ENCODE peak calls at places on chromosomes 5 and 9, in eight cellular contexts. B is SJSA1; K is stimulated activated CD8-positive, alpha-beta memory T cell treated with anti-CD3 and anti-CD28 coated beads, Interleukin-4, amount 100 ng/mL, for 4 hours; W is myocyte; Q is fibroblast of mammary gland; S is HT1080; J is stimulated activated CD4-positive, alpha-beta T cell treated with anti-CD3 and anti-CD28 coated beads, Interleukin-2, amount 100 ng/mL, for 4 hours; Z is brain pericyte. F is an unnamed sample.

GRCh38 chr5:153827407-153827806 is 211.3 kb downstream of the FAM114A2 start:
- DNase-seq in B (no peak), K (no peak), W (peak; percentile 66), Q (peak; percentile 32), S (no peak), J (no peak), Z (no peak), F (no peak)

GRCh38 chr5:56367752-56368151 is 134.6 kb upstream of the ANKRD55 start:
- DNase-seq in B (no peak), K (no peak), W (no peak), Q (no peak), S (no peak), J (no peak), Z (no peak), F (no peak)

GRCh38 chr9:72565535-72565934 is 44.1 kb downstream of the TMC1 start:
- DNase-seq in B (no peak), K (no peak), W (no peak), Q (no peak), S (no peak), J (no peak), Z (no peak), F (no peak)

GRCh38 chr5:179763215-179763945 is 30.4 kb upstream of the LTC4S start:
- DNase-seq in B (peak; percentile 79), K (no peak), W (peak; percentile 73), Q (peak; percentile 84), S (peak; percentile 76), J (peak; percentile 28), Z (no peak), F (peak; percentile 75)

GRCh38 chr5:58074717-58075116 is 385.2 kb downstream of the PLK2 start:
- DNase-seq in B (no peak), K (no peak), W (no peak), Q (no peak), S (no peak), J (no peak), Z (no peak), F (no peak)

GRCh38 chr5:172076783-172077244 is 70.4 kb upstream of the FBXW11 start:
- DNase-seq in B (no peak), K (no peak), W (no peak), Q (peak; percentile 60), S (no peak), J (no peak), Z (no peak), F (no peak)

GRCh38 chr5:129440424-129440823 is 19.7 kb upstream of the ADAMTS19 start:
- DNase-seq in B (no peak), K (no peak), W (no peak), Q (no peak), S (no peak), J (no peak), Z (no peak), F (no peak)

GRCh38 chr9:21711504-21711903 is 90.9 kb upstream of the MTAP start:
- DNase-seq in B (no peak), K (no peak), W (no peak), Q (peak; percentile 58), S (peak; percentile 59), J (no peak), Z (no peak), F (no peak)

GRCh38 chr9:8696536-8696935 is 897.0 kb upstream of the DMAC1 start:
- DNase-seq in B (no peak), K (no peak), W (no peak), Q (no peak), S (no peak), J (no peak), Z (no peak), F (no peak)

GRCh38 chr5:142017832-142018427 is 5.1 kb upstream of the GNPDA1 start:
- DNase-seq in B (no peak), K (no peak), W (peak; percentile 90), Q (peak; percentile 53), S (peak; percentile 55), J (no peak), Z (no peak), F (no peak)

GRCh38 chr9:25691786-25692185 is 13.5 kb upstream of the TUSC1 start:
- DNase-seq in B (no peak), K (no peak), W (no peak), Q (no peak), S (no peak), J (no peak), Z (no peak), F (no peak)

GRCh38 chr5:137666109-137666850 is 69.6 kb downstream of the KLHL3 start:
- DNase-seq in B (no peak), K (no peak), W (peak; percentile 69), Q (peak; percentile 21), S (no peak), J (no peak), Z (no peak), F (no peak)

GRCh38 chr9:14260101-14260500 is 53.8 kb downstream of the NFIB start:
- DNase-seq in B (no peak), K (no peak), W (no peak), Q (peak; percentile 66), S (no peak), J (no peak), Z (no peak), F (no peak)

GRCh38 chr9:14271078-14271673 is 42.8 kb downstream of the NFIB start:
- DNase-seq in B (peak; percentile 54), K (no peak), W (peak; percentile 69), Q (peak; percentile 85), S (peak; percentile 54), J (no peak), Z (peak; percentile 87), F (no peak)

GRCh38 chr9:18489861-18490260 is 15.9 kb downstream of the ADAMTSL1 start:
- DNase-seq in B (no peak), K (no peak), W (peak; percentile 86), Q (peak; percentile 87), S (peak; percentile 42), J (no peak), Z (no peak), F (no peak)

GRCh38 chr9:92146610-92147009 is 31.4 kb upstream of the SPTLC1 start:
- DNase-seq in B (no peak), K (no peak), W (peak; percentile 77), Q (peak; percentile 40), S (no peak), J (no peak), Z (no peak), F (no peak)

GRCh38 chr5:157463621-157464407 is 3.8 kb downstream of the NIPAL4 start:
- DNase-seq in B (no peak), K (no peak), W (peak; percentile 30), Q (peak; percentile 90), S (peak; percentile 20), J (no peak), Z (no peak), F (no peak)